ENCODE peak calls at places on chromosomes 7 and 10, in nine cellular contexts. I is Peyer's patch, Q is A549, A is adrenal gland, O is tibial nerve, Y is uterus, V is NB4, P is body of pancreas, G is heart left ventricle. K is an unnamed sample.

GRCh38 chr10:132563485-132564248 is 26.1 kb downstream of the INPP5A start:
- DNase-seq in I (no peak), Q (no peak), A (no peak), O (no peak), Y (no peak), V (peak), P (no peak), G (no peak), K (no peak)

GRCh38 chr10:101380353-101381017 is 26.5 kb downstream of the BTRC start:
- DNase-seq in I (no peak), Q (no peak), A (no peak), O (no peak), Y (no peak), V (no peak), P (no peak), G (no peak), K (no peak)

GRCh38 chr7:100655908-100656674 is at the start of gene ACTL6B:
- DNase-seq in I (peak), Q (peak), A (peak), O (no peak), Y (no peak), V (peak), P (peak), G (peak), K (no peak)

GRCh38 chr10:43206391-43207235 is 60.3 kb downstream of the RASGEF1A start:
- DNase-seq in I (peak), Q (no peak), A (peak), O (no peak), Y (peak), V (no peak), P (peak), G (peak), K (no peak)

GRCh38 chr7:103832438-103832837 is 157.0 kb downstream of the RELN start:
- DNase-seq in I (no peak), Q (no peak), A (no peak), O (no peak), Y (no peak), V (no peak), P (no peak), G (no peak), K (no peak)

GRCh38 chr7:92417913-92418312 is 29.4 kb upstream of the GATAD1 start:
- DNase-seq in I (no peak), Q (no peak), A (no peak), O (no peak), Y (no peak), V (peak), P (no peak), G (no peak), K (no peak)

GRCh38 chr10:48476279-48476982 is 128.4 kb downstream of the ARHGAP22 start:
- DNase-seq in I (peak), Q (no peak), A (no peak), O (no peak), Y (no peak), V (no peak), P (no peak), G (no peak), K (peak)

GRCh38 chr7:129066290-129067131 is 11.6 kb upstream of the TNPO3 start:
- DNase-seq in I (no peak), Q (peak), A (peak), O (no peak), Y (no peak), V (peak), P (no peak), G (no peak), K (no peak)

GRCh38 chr7:78530351-78530750 is 731.8 kb downstream of the PHTF2 start:
- DNase-seq in I (no peak), Q (peak), A (no peak), O (no peak), Y (no peak), V (peak), P (no peak), G (no peak), K (no peak)

GRCh38 chr10:113961261-113961938 is 82.3 kb upstream of the ADRB1 start:
- DNase-seq in I (no peak), Q (no peak), A (no peak), O (no peak), Y (no peak), V (peak), P (no peak), G (no peak), K (no peak)

GRCh38 chr7:35694784-35695627 is at the start of gene HERPUD2:
- DNase-seq in I (peak), Q (peak), A (peak), O (peak), Y (peak), V (peak), P (peak), G (peak), K (peak)
- TF ChIP-seq POLR2A in I (peak), Q (peak), A (peak), O (peak), Y (peak), V (peak), P (peak), G (peak), K (no peak)

GRCh38 chr7:116588641-116589594 is 64.1 kb downstream of the CAV1 start:
- DNase-seq in I (no peak), Q (peak), A (no peak), O (no peak), Y (no peak), V (peak), P (no peak), G (no peak), K (no peak)
- TF ChIP-seq POLR2A in I (no peak), Q (no peak), A (no peak), O (no peak), Y (no peak), V (no peak), P (no peak), G (no peak), K (no peak)

DNA sequence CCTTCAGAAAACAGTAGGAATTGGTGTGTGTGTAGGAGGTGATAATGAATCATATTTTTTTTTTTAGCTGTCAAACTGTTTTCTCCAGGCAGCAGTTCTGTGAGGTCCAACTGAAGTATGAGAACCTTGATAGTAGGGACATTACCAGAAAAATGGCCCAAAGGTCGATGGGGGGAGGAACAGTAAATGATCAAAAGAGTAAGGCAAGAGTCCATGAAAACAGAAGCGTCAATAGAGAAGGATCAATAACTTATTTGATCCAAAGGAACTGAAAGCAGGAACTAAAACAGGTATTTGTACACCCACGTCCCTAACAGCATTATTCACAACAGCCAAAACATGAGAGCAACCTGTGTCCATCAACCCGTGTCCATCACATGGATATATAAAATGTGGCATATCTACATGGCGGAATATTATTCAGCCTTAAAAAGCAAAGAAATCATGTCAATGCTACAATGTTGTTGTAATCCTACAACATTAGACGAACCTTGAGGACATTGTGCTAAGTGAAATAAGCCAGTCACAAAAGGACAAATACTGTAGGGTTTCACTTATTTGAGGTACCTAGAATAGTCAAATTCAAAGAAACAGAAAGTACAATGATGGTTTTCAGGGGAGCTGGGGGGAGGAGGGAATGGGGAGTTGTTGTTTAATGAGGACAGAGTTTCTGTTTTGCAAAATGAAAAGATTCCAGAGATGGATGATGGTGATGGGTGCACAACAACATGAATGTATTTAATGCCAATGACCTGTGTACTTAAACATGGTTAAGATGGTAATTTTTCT is 214.0 kb upstream of the KLF14 start:
- DNase-seq in I (no peak), Q (no peak), A (no peak), O (no peak), Y (no peak), V (no peak), P (no peak), G (no peak), K (no peak)
- TF ChIP-seq POLR2A in I (no peak), Q (no peak), A (no peak), O (no peak), Y (no peak), V (no peak), P (no peak), G (no peak), K (no peak)

GRCh38 chr7:1558181-1558811 is 2.3 kb upstream of the TMEM184A start:
- DNase-seq in I (no peak), Q (peak), A (no peak), O (no peak), Y (no peak), V (no peak), P (no peak), G (no peak), K (no peak)

GRCh38 chr7:1558841-1559625 is 3.0 kb upstream of the TMEM184A start:
- DNase-seq in I (no peak), Q (no peak), A (no peak), O (no peak), Y (no peak), V (no peak), P (no peak), G (no peak), K (peak)

GRCh38 chr7:1557006-1557405 is 1.0 kb upstream of the TMEM184A start:
- DNase-seq in I (no peak), Q (no peak), A (no peak), O (no peak), Y (no peak), V (no peak), P (no peak), G (no peak), K (no peak)

GRCh38 chr7:1555813-1556540 is at the start of gene TMEM184A:
- DNase-seq in I (peak), Q (peak), A (no peak), O (no peak), Y (no peak), V (peak), P (peak), G (no peak), K (no peak)

GRCh38 chr7:1557771-1558170 is 1.8 kb upstream of the TMEM184A start:
- DNase-seq in I (no peak), Q (no peak), A (no peak), O (no peak), Y (no peak), V (no peak), P (no peak), G (no peak), K (no peak)
- TF ChIP-seq POLR2A in I (no peak), Q (no peak), A (no peak), O (no peak), Y (no peak), V (no peak), P (no peak), G (no peak), K (no peak)

DNA sequence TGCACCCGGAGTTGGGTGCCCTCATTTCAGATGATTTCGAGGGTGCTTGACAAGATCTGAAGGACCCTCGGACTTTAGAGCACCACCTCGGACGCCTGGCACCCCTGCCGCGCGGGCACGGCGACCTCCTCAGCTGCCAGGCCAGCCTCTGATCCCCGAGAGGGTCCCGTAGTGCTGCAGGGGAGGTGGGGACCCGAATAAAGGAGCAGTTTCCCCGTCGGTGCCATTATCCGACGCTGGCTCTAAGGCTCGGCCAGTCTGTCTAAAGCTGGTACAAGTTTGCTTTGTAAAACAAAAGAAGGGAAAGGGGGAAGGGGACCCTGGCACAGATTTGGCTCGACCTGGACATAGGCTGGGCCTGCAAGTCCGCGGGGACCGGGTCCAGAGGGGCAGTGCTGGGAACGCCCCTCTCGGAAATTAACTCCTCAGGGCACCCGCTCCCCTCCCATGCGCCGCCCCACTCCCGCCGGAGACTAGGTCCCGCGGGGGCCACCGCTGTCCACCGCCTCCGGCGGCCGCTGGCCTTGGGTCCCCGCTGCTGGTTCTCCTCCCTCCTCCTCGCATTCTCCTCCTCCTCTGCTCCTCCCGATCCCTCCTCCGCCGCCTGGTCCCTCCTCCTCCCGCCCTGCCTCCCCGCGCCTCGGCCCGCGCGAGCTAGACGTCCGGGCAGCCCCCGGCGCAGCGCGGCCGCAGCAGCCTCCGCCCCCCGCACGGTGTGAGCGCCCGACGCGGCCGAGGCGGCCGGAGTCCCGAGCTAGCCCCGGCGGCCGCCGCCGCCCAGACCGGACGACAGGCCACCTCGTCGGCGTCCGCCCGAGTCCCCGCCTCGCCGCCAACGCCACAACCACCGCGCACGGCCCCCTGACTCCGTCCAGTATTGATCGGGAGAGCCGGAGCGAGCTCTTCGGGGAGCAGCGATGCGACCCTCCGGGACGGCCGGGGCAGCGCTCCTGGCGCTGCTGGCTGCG is at the start of gene EGFR:
- DNase-seq in I (peak), Q (peak), A (peak), O (peak), Y (peak), V (no peak), P (peak), G (peak), K (peak)
- TF ChIP-seq POLR2A in I (peak), Q (peak), A (peak), O (peak), Y (peak), V (no peak), P (peak), G (no peak), K (peak)

GRCh38 chr7:37920619-37921339 is at the start of gene EPDR1:
- DNase-seq in I (peak), Q (peak), A (peak), O (peak), Y (peak), V (peak), P (peak), G (peak), K (peak)
- TF ChIP-seq POLR2A in I (peak), Q (peak), A (peak), O (peak), Y (no peak), V (peak), P (peak), G (no peak), K (no peak)

GRCh38 chr10:11498399-11498798 is 113.1 kb downstream of the USP6NL start:
- DNase-seq in I (no peak), Q (no peak), A (no peak), O (no peak), Y (no peak), V (no peak), P (no peak), G (no peak), K (no peak)

GRCh38 chr10:11489591-11489990 is 121.9 kb downstream of the USP6NL start:
- DNase-seq in I (no peak), Q (no peak), A (no peak), O (no peak), Y (no peak), V (no peak), P (no peak), G (no peak), K (no peak)

GRCh38 chr10:11488126-11488525 is 123.3 kb downstream of the USP6NL start:
- DNase-seq in I (no peak), Q (no peak), A (no peak), O (no peak), Y (no peak), V (no peak), P (no peak), G (no peak), K (no peak)

GRCh38 chr10:11491087-11491486 is 120.4 kb downstream of the USP6NL start:
- DNase-seq in I (no peak), Q (no peak), A (no peak), O (no peak), Y (no peak), V (no peak), P (peak), G (no peak), K (no peak)

GRCh38 chr10:11493646-11494045 is 117.8 kb downstream of the USP6NL start:
- DNase-seq in I (no peak), Q (no peak), A (no peak), O (no peak), Y (no peak), V (no peak), P (no peak), G (no peak), K (no peak)
- TF ChIP-seq POLR2A in I (no peak), Q (no peak), A (no peak), O (no peak), Y (no peak), V (no peak), P (no peak), G (no peak), K (no peak)

K was measured in lower leg skin.